ENCODE peak calls at places on chromosomes 1 and 21, in six cellular contexts. One of them, this sample, is unnamed.

GRCh38 chr1:53942149-53942957 is 3.1 kb downstream of the IFT25 start:
- DNase-seq in ureter: no peak
- DNase-seq in AG09309: no peak
- DNase-seq in Caki2: no peak
- DNase-seq in mucosa of descending colon: no peak
- DNase-seq in heart right ventricle: no peak
- DNase-seq in this sample: no peak

GRCh38 chr1:20322825-20323612 is 32.3 kb downstream of the VWA5B1 start:
- DNase-seq in ureter: no peak
- DNase-seq in AG09309: peak; percentile 8
- DNase-seq in Caki2: no peak
- DNase-seq in mucosa of descending colon: no peak
- DNase-seq in heart right ventricle: no peak
- DNase-seq in this sample: peak; percentile 69

GRCh38 chr21:43367296-43367695 is 59.6 kb downstream of the SIK1 start:
- DNase-seq in ureter: no peak
- DNase-seq in AG09309: no peak
- DNase-seq in Caki2: no peak
- DNase-seq in mucosa of descending colon: no peak
- DNase-seq in heart right ventricle: no peak
- DNase-seq in this sample: no peak

GRCh38 chr1:40258445-40258769 is 371 bp downstream of the ZMPSTE24 start:
- DNase-seq in ureter: no peak
- DNase-seq in AG09309: no peak
- DNase-seq in Caki2: no peak
- DNase-seq in mucosa of descending colon: no peak
- DNase-seq in heart right ventricle: no peak
- DNase-seq in this sample: no peak

GRCh38 chr1:40316595-40317393 is at the start of gene COL9A2:
- DNase-seq in ureter: no peak
- DNase-seq in AG09309: no peak
- DNase-seq in Caki2: no peak
- DNase-seq in mucosa of descending colon: no peak
- DNase-seq in heart right ventricle: no peak
- DNase-seq in this sample: peak; percentile 67

GRCh38 chr1:55472784-55473183 is 257.6 kb upstream of the USP24 start:
- DNase-seq in ureter: no peak
- DNase-seq in AG09309: no peak
- DNase-seq in Caki2: no peak
- DNase-seq in mucosa of descending colon: no peak
- DNase-seq in heart right ventricle: no peak
- DNase-seq in this sample: peak; percentile 84

GRCh38 chr1:39204441-39205081 is at the start of gene MACF1:
- DNase-seq in ureter: peak; percentile 71
- DNase-seq in AG09309: peak; percentile 79
- DNase-seq in Caki2: peak; percentile 81
- DNase-seq in mucosa of descending colon: peak; percentile 58
- DNase-seq in heart right ventricle: peak; percentile 84
- DNase-seq in this sample: peak; percentile 97

GRCh38 chr1:70863256-70863655 is 184.4 kb downstream of the PTGER3 start:
- DNase-seq in ureter: no peak
- DNase-seq in AG09309: no peak
- DNase-seq in Caki2: no peak
- DNase-seq in mucosa of descending colon: no peak
- DNase-seq in heart right ventricle: no peak
- DNase-seq in this sample: no peak

GRCh38 chr1:246831543-246831942 is 100.2 kb downstream of the AHCTF1 start:
- DNase-seq in ureter: no peak
- DNase-seq in AG09309: no peak
- DNase-seq in Caki2: no peak
- DNase-seq in mucosa of descending colon: no peak
- DNase-seq in heart right ventricle: no peak
- DNase-seq in this sample: no peak

GRCh38 chr1:6098303-6099215 is 52.9 kb downstream of the KCNAB2 start:
- DNase-seq in ureter: no peak
- DNase-seq in AG09309: peak; percentile 60
- DNase-seq in Caki2: no peak
- DNase-seq in mucosa of descending colon: peak; percentile 21
- DNase-seq in heart right ventricle: peak; percentile 49
- DNase-seq in this sample: no peak

GRCh38 chr21:34730756-34731445 is 62.1 kb downstream of the CLIC6 start:
- DNase-seq in ureter: no peak
- DNase-seq in AG09309: no peak
- DNase-seq in Caki2: no peak
- DNase-seq in mucosa of descending colon: no peak
- DNase-seq in heart right ventricle: no peak
- DNase-seq in this sample: no peak

GRCh38 chr1:208222376-208223110 is 21.6 kb downstream of the PLXNA2 start:
- DNase-seq in ureter: no peak
- DNase-seq in AG09309: no peak
- DNase-seq in Caki2: no peak
- DNase-seq in mucosa of descending colon: no peak
- DNase-seq in heart right ventricle: no peak
- DNase-seq in this sample: peak; percentile 33

GRCh38 chr1:46394108-46394871 is at the start of gene FAAH:
- DNase-seq in ureter: peak; percentile 63
- DNase-seq in AG09309: no peak
- DNase-seq in Caki2: peak; percentile 65
- DNase-seq in mucosa of descending colon: peak; percentile 88
- DNase-seq in heart right ventricle: peak; percentile 45
- DNase-seq in this sample: no peak

GRCh38 chr1:31818204-31818603 is 2.4 kb upstream of the SPOCD1 start:
- DNase-seq in ureter: peak; percentile 6
- DNase-seq in AG09309: no peak
- DNase-seq in Caki2: no peak
- DNase-seq in mucosa of descending colon: no peak
- DNase-seq in heart right ventricle: no peak
- DNase-seq in this sample: no peak

GRCh38 chr1:43867946-43868740 is 65.5 kb upstream of the ARTN start:
- DNase-seq in ureter: no peak
- DNase-seq in AG09309: no peak
- DNase-seq in Caki2: no peak
- DNase-seq in mucosa of descending colon: no peak
- DNase-seq in heart right ventricle: no peak
- DNase-seq in this sample: peak; percentile 18

GRCh38 chr1:244280859-244281258 is 170.8 kb downstream of the ADSS2 start:
- DNase-seq in ureter: no peak
- DNase-seq in AG09309: no peak
- DNase-seq in Caki2: peak; percentile 20
- DNase-seq in mucosa of descending colon: no peak
- DNase-seq in heart right ventricle: no peak
- DNase-seq in this sample: peak; percentile 77

GRCh38 chr1:230251644-230252191 is 174.4 kb downstream of the PGBD5 start:
- DNase-seq in ureter: peak; percentile 20
- DNase-seq in AG09309: no peak
- DNase-seq in Caki2: no peak
- DNase-seq in mucosa of descending colon: no peak
- DNase-seq in heart right ventricle: no peak
- DNase-seq in this sample: no peak

GRCh38 chr1:56577859-56578663 is 1.3 kb downstream of the PLPP3 start:
- DNase-seq in ureter: peak; percentile 70
- DNase-seq in AG09309: no peak
- DNase-seq in Caki2: peak; percentile 33
- DNase-seq in mucosa of descending colon: peak; percentile 76
- DNase-seq in heart right ventricle: peak; percentile 32
- DNase-seq in this sample: peak; percentile 67

GRCh38 chr1:160096491-160097116 is 1.8 kb downstream of the IGSF8 start:
- DNase-seq in ureter: no peak
- DNase-seq in AG09309: no peak
- DNase-seq in Caki2: no peak
- DNase-seq in mucosa of descending colon: no peak
- DNase-seq in heart right ventricle: no peak
- DNase-seq in this sample: peak; percentile 86

GRCh38 chr1:204127597-204128242 is 24.1 kb downstream of the ETNK2 start:
- DNase-seq in ureter: peak; percentile 82
- DNase-seq in AG09309: peak; percentile 52
- DNase-seq in Caki2: peak; percentile 51
- DNase-seq in mucosa of descending colon: peak; percentile 69
- DNase-seq in heart right ventricle: peak; percentile 60
- DNase-seq in this sample: peak; percentile 81

GRCh38 chr1:219587817-219588561 is 24.9 kb downstream of the ZC3H11B start:
- DNase-seq in ureter: no peak
- DNase-seq in AG09309: peak; percentile 55
- DNase-seq in Caki2: no peak
- DNase-seq in mucosa of descending colon: no peak
- DNase-seq in heart right ventricle: no peak
- DNase-seq in this sample: peak; percentile 23

GRCh38 chr1:106268070-106268469 is 788.4 kb upstream of the PRMT6 start:
- DNase-seq in ureter: no peak
- DNase-seq in AG09309: no peak
- DNase-seq in Caki2: no peak
- DNase-seq in mucosa of descending colon: no peak
- DNase-seq in heart right ventricle: no peak
- DNase-seq in this sample: peak; percentile 1